ENCODE peak calls at places on chromosomes 12 and 14, in seven cellular contexts. O, H, R, N, A, K and W are unnamed samples.

GRCh38 chr12:53047221-53048032 is 2.4 kb upstream of the TNS2 start:
- DNase-seq in O (peak), H (peak), R (peak), N (peak), A (peak), K (peak), W (peak)

GRCh38 chr12:52493172-52493571 is at the start of gene KRT6A:
- DNase-seq in O (no peak), H (no peak), R (no peak), N (no peak), A (no peak), K (no peak), W (no peak)

GRCh38 chr12:22802883-22803640 is 178.1 kb downstream of the ETNK1 start:
- DNase-seq in O (no peak), H (no peak), R (no peak), N (no peak), A (no peak), K (peak), W (no peak)

GRCh38 chr14:92865674-92866073 is 57.3 kb upstream of the CHGA start:
- DNase-seq in O (no peak), H (no peak), R (no peak), N (no peak), A (no peak), K (no peak), W (no peak)

GRCh38 chr12:52776435-52776834 is 710 bp downstream of the KRT76 start:
- DNase-seq in O (no peak), H (no peak), R (no peak), N (no peak), A (no peak), K (no peak), W (no peak)

GRCh38 chr12:85155791-85156190 is 119.6 kb downstream of the LRRIQ1 start:
- DNase-seq in O (no peak), H (no peak), R (no peak), N (peak), A (no peak), K (peak), W (no peak)

GRCh38 chr12:93571854-93572711 is at the start of gene SOCS2:
- DNase-seq in O (peak), H (peak), R (peak), N (peak), A (peak), K (peak), W (peak)

GRCh38 chr14:52703225-52703624 is 3.8 kb upstream of the PSMC6 start:
- DNase-seq in O (peak), H (no peak), R (peak), N (peak), A (no peak), K (no peak), W (no peak)

GRCh38 chr14:77804592-77804991 is 4.7 kb downstream of the ADCK1 start:
- DNase-seq in O (peak), H (no peak), R (no peak), N (no peak), A (no peak), K (peak), W (no peak)

GRCh38 chr12:54028324-54029201 is at the start of gene HOXC6:
- DNase-seq in O (no peak), H (no peak), R (no peak), N (no peak), A (no peak), K (no peak), W (no peak)

GRCh38 chr12:53968214-53969127 is 4.5 kb upstream of the HOXC11 start:
- DNase-seq in O (no peak), H (no peak), R (no peak), N (no peak), A (no peak), K (no peak), W (no peak)

GRCh38 chr14:76546426-76547221 is 170.7 kb downstream of the ESRRB start:
- DNase-seq in O (no peak), H (no peak), R (no peak), N (no peak), A (no peak), K (peak), W (no peak)

GRCh38 chr12:4962539-4963486 is 53.1 kb downstream of the KCNA1 start:
- DNase-seq in O (no peak), H (no peak), R (no peak), N (peak), A (no peak), K (peak), W (no peak)

GRCh38 chr12:125552223-125552747 is 487.1 kb downstream of the AACS start:
- DNase-seq in O (no peak), H (no peak), R (no peak), N (no peak), A (no peak), K (peak), W (no peak)

GRCh38 chr14:71001742-71002141 is 94.5 kb downstream of the PCNX1 start:
- DNase-seq in O (no peak), H (no peak), R (no peak), N (no peak), A (no peak), K (peak), W (no peak)

GRCh38 chr12:77049767-77050353 is 15.5 kb downstream of the E2F7 start:
- DNase-seq in O (no peak), H (no peak), R (peak), N (peak), A (no peak), K (peak), W (no peak)

GRCh38 chr12:19002192-19002591 is 127.3 kb upstream of the PLEKHA5 start:
- DNase-seq in O (no peak), H (no peak), R (no peak), N (no peak), A (no peak), K (no peak), W (no peak)

GRCh38 chr12:19000836-19001235 is 128.7 kb upstream of the PLEKHA5 start:
- DNase-seq in O (no peak), H (no peak), R (no peak), N (no peak), A (no peak), K (no peak), W (no peak)

GRCh38 chr12:19003110-19003509 is 126.4 kb upstream of the PLEKHA5 start:
- DNase-seq in O (no peak), H (no peak), R (no peak), N (peak), A (no peak), K (no peak), W (no peak)

GRCh38 chr12:19003987-19004619 is 125.4 kb upstream of the PLEKHA5 start:
- DNase-seq in O (no peak), H (no peak), R (peak), N (no peak), A (no peak), K (peak), W (no peak)

DNA sequence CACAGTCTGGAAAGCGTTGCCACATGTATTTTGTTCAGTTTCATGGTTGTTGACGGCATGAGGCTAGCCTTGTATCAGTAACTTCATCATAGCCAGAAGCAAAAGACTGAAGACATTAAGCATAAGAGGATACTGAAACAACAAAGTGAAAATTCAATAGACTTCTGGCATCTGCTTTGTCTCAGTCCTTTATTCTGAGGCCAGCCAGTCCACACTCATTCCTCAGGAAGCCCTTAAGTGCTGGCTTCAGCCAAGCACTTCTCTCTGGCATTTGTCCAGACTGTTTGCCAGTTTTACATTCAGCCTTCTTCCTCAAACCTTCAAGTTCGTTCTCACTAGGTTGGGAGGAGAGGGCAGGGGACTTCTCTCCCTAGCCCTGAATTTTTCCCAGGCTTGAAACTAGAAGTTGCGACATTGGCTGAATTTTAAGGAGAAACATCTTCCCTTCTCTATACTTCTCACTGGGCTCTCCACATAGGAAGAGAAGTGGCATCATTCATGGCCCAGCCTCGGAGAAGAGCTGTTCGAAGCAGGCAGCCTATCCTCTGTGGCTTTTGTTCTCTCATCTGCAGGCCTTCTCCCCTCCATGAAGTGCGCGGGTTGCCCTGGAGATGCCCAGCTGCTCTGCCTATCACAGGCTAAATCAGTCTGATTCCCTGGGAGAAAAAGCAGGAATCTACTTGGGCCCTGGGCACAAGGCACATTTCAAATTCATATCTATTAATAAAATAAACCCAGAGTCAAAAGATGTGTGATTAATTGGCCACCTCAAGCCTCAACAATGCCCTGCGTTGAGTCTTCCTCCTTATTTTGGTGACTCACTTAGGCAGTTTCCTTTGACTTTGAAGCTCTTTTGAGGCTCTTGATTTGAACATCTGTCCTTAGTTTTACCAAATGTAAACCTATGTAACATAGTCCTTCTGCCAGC is 130.9 kb upstream of the PLEKHA5 start:
- DNase-seq in O (no peak), H (no peak), R (peak), N (peak), A (no peak), K (no peak), W (no peak)
- H3K27ac ChIP-seq in O (no peak), H (no peak), R (peak), N (peak), A (no peak), K (no peak), W (no peak)

GRCh38 chr12:15883536-15883935 is 1.3 kb downstream of the STRAP start:
- DNase-seq in O (no peak), H (no peak), R (peak), N (no peak), A (no peak), K (no peak), W (no peak)
- H3K27ac ChIP-seq in O (no peak), H (peak), R (peak), N (peak), A (peak), K (no peak), W (peak)

GRCh38 chr12:50927766-50928224 is 24.5 kb upstream of the HIGD1C start:
- DNase-seq in O (no peak), H (no peak), R (no peak), N (no peak), A (no peak), K (no peak), W (no peak)

GRCh38 chr12:50925920-50926319 is 26.4 kb upstream of the HIGD1C start:
- DNase-seq in O (no peak), H (no peak), R (no peak), N (no peak), A (no peak), K (no peak), W (no peak)

GRCh38 chr12:50927356-50927755 is 25.0 kb upstream of the HIGD1C start:
- DNase-seq in O (no peak), H (no peak), R (no peak), N (no peak), A (no peak), K (no peak), W (no peak)

GRCh38 chr12:50925342-50925651 is 27.0 kb upstream of the HIGD1C start:
- DNase-seq in O (no peak), H (no peak), R (no peak), N (no peak), A (no peak), K (no peak), W (no peak)

GRCh38 chr12:50926415-50926814 is 25.9 kb upstream of the HIGD1C start:
- DNase-seq in O (no peak), H (no peak), R (no peak), N (no peak), A (no peak), K (no peak), W (no peak)
- H3K27ac ChIP-seq in O (peak), H (peak), R (no peak), N (no peak), A (peak), K (no peak), W (peak)

GRCh38 chr14:68612049-68612448 is 180.8 kb downstream of the ZFP36L1 start:
- DNase-seq in O (peak), H (no peak), R (peak), N (no peak), A (no peak), K (no peak), W (peak)

GRCh38 chr14:68621400-68622365 is 171.2 kb downstream of the ZFP36L1 start:
- DNase-seq in O (peak), H (no peak), R (peak), N (peak), A (no peak), K (no peak), W (peak)

GRCh38 chr14:68619805-68620574 is 172.9 kb downstream of the ZFP36L1 start:
- DNase-seq in O (no peak), H (no peak), R (peak), N (peak), A (no peak), K (peak), W (peak)

GRCh38 chr14:68611611-68612010 is 181.3 kb downstream of the ZFP36L1 start:
- DNase-seq in O (no peak), H (no peak), R (no peak), N (no peak), A (no peak), K (no peak), W (no peak)

DNA sequence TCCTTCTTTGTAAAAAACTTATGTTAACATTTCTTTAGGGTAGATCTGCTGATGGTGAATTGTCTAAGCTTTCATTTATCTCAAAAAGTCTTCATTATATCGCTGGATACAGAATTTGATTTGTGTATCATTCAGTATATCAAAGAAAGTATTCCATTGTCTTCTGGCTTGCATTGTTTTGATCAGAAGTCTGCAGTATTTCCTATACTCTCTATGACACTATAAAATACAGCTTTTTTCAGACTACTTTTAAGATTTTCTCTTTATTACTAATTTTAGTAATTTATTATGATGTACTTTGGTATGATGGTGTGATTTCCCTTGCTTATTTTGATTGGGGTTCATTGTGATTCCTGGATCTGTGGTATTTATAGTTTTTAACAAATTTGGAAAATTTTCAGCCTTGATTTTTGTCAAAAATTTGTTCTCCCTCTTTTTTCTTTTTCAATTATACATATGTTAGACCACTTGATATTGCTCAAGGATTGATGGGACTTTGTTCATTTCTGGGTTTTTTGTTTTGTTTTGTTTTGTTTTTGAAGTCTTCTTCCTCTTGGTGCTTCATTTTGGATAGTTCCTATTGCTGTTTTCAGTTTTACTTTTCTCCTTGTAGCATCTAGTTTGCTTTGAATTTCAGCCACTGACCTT is 176.5 kb downstream of the ZFP36L1 start:
- DNase-seq in O (no peak), H (no peak), R (no peak), N (no peak), A (no peak), K (peak), W (no peak)
- H3K27ac ChIP-seq in O (no peak), H (no peak), R (no peak), N (no peak), A (no peak), K (no peak), W (no peak)

GRCh38 chr14:49972840-49973239 is 80.0 kb downstream of the ARF6 start:
- DNase-seq in O (peak), H (peak), R (peak), N (peak), A (no peak), K (no peak), W (peak)

GRCh38 chr14:49972199-49972671 is 79.4 kb downstream of the ARF6 start:
- DNase-seq in O (no peak), H (peak), R (no peak), N (peak), A (no peak), K (peak), W (no peak)

GRCh38 chr14:49977126-49977841 is 84.4 kb downstream of the ARF6 start:
- DNase-seq in O (peak), H (no peak), R (no peak), N (no peak), A (no peak), K (no peak), W (no peak)

GRCh38 chr14:49975286-49975685 is 82.4 kb downstream of the ARF6 start:
- DNase-seq in O (peak), H (no peak), R (peak), N (peak), A (no peak), K (no peak), W (no peak)

DNA sequence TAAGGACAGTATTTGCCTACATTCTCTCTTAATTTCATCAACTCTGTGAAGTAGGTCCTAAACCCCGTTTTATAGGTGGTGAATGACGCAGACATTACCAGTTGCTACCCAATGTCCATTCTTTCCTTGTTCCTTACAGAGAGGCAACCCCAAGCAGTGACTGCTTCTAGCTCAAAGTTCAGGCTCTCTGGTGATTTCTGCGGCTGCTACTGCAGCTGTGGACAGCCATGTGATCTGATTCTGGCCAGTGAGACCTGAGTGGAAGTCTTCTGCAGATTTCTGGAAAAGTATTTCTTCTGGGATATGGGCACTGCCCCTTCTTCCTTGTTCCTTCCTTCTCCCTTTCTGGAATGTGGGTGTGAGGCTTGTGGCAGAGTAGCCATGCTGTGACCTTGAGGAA is 82.9 kb downstream of the ARF6 start:
- DNase-seq in O (peak), H (no peak), R (no peak), N (no peak), A (no peak), K (no peak), W (no peak)
- H3K27ac ChIP-seq in O (peak), H (peak), R (peak), N (peak), A (peak), K (no peak), W (no peak)